ENCODE peak calls at places on chromosomes 7 and 10, in six cellular contexts. U, M, S, D, X and W are unnamed samples.

GRCh38 chr10:30502266-30503058 is 68.5 kb downstream of the MAP3K8 start:
- DNase-seq in M (no peak), X (no peak), S (peak), D (peak), U (peak), W (no peak)

GRCh38 chr7:54843961-54844360 is 85.0 kb upstream of the SEC61G start:
- DNase-seq in U (no peak), D (no peak), S (no peak), X (no peak), M (no peak), W (no peak)

GRCh38 chr10:14748471-14748870 is 26.2 kb downstream of the FAM107B start:
- DNase-seq in S (peak), X (no peak), U (no peak), D (no peak), M (no peak), W (no peak)

GRCh38 chr7:21113609-21114416 is 314.1 kb upstream of the SP4 start:
- DNase-seq in U (no peak), S (no peak), X (no peak), M (no peak), D (peak), W (no peak)

GRCh38 chr7:15839415-15840100 is 153.1 kb upstream of the MEOX2 start:
- DNase-seq in X (peak), S (peak), D (peak), U (no peak), M (peak), W (peak)

GRCh38 chr7:120806669-120807068 is 51.3 kb downstream of the TSPAN12 start:
- DNase-seq in U (peak), D (peak), M (no peak), X (no peak), S (no peak), W (no peak)

GRCh38 chr10:47359626-47360418 is 11.7 kb downstream of the RBP3 start:
- DNase-seq in D (no peak), U (no peak), M (no peak), X (no peak), S (no peak), W (no peak)

GRCh38 chr7:7810826-7811225 is 92.4 kb upstream of the RPA3 start:
- DNase-seq in S (no peak), U (no peak), X (no peak), D (no peak), M (no peak), W (no peak)

GRCh38 chr10:103273026-103273425 is 3.9 kb upstream of the INA start:
- DNase-seq in U (peak), X (no peak), D (peak), S (peak), M (no peak), W (no peak)

GRCh38 chr10:62072901-62073300 is 171.4 kb downstream of the ARID5B start:
- DNase-seq in D (peak), U (no peak), X (no peak), M (no peak), S (no peak), W (no peak)

GRCh38 chr10:99937630-99938029 is 72.1 kb downstream of the DNMBP start:
- DNase-seq in D (no peak), X (no peak), M (no peak), S (no peak), U (no peak), W (no peak)

GRCh38 chr7:17506090-17506489 is 207.6 kb downstream of the AHR start:
- DNase-seq in D (no peak), M (no peak), X (no peak), U (peak), S (no peak), W (no peak)

GRCh38 chr10:21075880-21076279 is 178.8 kb upstream of the NEBL start:
- DNase-seq in D (no peak), U (no peak), M (no peak), X (no peak), S (no peak), W (no peak)

GRCh38 chr7:36311539-36311938 is 78.1 kb upstream of the ANLN start:
- DNase-seq in X (no peak), U (no peak), M (no peak), D (no peak), S (no peak), W (no peak)
- H3K9ac ChIP-seq in X (no peak), U (no peak), M (no peak), D (no peak), S (no peak), W (no peak)

GRCh38 chr10:83585686-83586085 is 553.6 kb upstream of the GHITM start:
- DNase-seq in D (peak), U (no peak), X (no peak), M (no peak), S (no peak), W (no peak)

GRCh38 chr10:83574770-83575169 is 564.5 kb upstream of the GHITM start:
- DNase-seq in X (no peak), S (no peak), U (no peak), M (no peak), D (no peak), W (no peak)

GRCh38 chr10:83577421-83577820 is 561.9 kb upstream of the GHITM start:
- DNase-seq in S (no peak), M (no peak), X (no peak), D (no peak), U (no peak), W (no peak)

GRCh38 chr10:83582407-83583095 is 556.8 kb upstream of the GHITM start:
- DNase-seq in M (no peak), X (no peak), D (no peak), U (no peak), S (no peak), W (no peak)

DNA sequence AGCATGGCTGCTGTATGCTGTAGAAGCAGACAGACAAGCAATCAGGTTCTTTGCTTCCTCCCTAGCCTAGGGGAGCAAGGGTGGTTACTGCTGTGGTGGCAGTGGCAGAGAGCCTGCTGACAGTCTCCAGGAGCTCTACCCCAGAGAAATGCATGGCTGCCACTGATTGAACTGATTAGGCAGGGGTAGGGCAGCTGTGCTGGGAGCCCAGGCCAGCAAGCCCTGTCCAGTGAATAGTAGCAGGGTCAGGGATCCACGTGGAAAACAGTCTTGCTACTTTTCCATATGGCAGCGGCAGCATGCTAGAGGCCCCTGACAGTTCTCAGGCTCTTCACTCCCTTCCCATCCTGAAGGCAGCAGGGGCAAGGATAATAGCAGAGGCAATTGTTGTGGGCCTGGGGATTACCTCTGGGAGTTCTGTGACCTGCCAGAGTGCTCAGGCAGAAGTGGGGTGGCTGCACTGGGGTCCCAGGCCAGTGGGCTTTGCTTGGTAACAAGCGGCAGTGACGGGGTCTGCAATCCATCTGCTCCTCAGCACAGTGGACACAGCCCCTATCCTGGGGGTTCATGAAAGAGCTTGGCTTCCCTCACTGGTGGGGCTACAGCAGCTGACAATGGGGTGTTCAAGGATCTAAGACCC is 558.8 kb upstream of the GHITM start:
- DNase-seq in U (no peak), X (no peak), D (no peak), M (no peak), S (no peak), W (no peak)
- H2BK15ac ChIP-seq in U (no peak), X (no peak), D (no peak), M (no peak), S (no peak), W (no peak)

GRCh38 chr10:80458263-80458625 is 4.1 kb downstream of the TSPAN14 start:
- DNase-seq in S (no peak), M (no peak), U (no peak), X (no peak), D (no peak), W (no peak)
- H3K9ac ChIP-seq in S (peak), M (no peak), U (no peak), X (no peak), D (peak), W (no peak)

GRCh38 chr10:3238115-3238871 is 65.7 kb upstream of the PITRM1 start:
- DNase-seq in S (no peak), X (no peak), M (no peak), U (no peak), D (no peak), W (no peak)

GRCh38 chr10:3242251-3242650 is 69.7 kb upstream of the PITRM1 start:
- DNase-seq in U (no peak), M (no peak), S (no peak), D (no peak), X (no peak), W (no peak)

GRCh38 chr10:3239066-3239919 is 66.7 kb upstream of the PITRM1 start:
- DNase-seq in U (peak), M (peak), X (peak), D (peak), S (peak), W (peak)

GRCh38 chr10:3241128-3242057 is 68.8 kb upstream of the PITRM1 start:
- DNase-seq in X (no peak), U (no peak), D (no peak), M (no peak), S (no peak), W (no peak)

DNA sequence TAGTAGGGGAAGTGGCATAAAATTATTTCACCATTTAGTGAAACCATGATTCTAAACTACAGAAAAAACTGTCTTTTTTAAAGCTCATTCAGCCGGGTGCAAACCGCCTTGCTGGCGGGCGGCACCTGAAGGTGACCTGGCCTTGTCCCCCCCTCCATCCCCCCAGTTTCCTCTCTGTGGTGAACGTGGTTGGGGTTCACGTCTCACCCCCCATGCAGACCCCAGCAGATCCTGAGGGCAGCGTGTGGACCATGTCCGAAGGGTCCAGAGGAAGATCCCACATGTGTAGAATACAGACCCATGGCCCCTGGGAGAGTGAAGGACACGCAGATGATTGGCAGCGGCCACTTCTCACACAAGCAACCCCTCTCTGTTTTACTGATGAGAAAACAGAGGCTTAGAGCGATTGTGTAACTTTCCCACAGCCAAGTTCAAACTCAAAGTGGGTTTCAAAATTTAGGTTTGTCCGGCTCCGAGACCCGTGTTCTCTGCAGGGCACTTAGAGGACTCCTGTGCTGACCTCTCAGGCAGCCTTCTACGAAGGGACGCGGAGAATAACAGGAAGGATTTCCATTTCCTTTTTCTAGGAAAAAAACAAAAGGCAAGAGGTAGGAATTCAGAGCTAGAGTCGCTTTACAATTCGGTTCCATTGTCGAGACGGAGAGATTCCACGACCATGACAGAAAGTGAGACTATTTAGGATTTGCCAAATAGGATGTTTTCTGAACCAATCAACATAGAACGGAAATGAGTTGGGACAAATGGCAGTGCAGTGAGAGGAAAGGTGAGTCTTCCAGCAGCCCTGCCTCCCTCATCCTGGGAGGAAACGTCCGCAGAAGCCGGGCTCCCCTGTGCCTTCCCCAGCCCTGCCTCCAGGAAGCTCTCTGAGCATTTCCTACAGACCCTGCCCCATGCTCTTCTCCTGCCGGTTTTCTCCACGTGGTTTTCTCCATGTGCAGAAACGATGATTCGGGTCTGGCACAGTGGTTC is 67.6 kb upstream of the PITRM1 start:
- DNase-seq in D (no peak), M (no peak), X (no peak), S (peak), U (no peak), W (no peak)
- H2BK15ac ChIP-seq in D (peak), M (no peak), X (no peak), S (no peak), U (peak), W (no peak)

GRCh38 chr10:88270061-88270808 is 312.9 kb downstream of the RNLS start:
- DNase-seq in X (no peak), U (no peak), S (no peak), M (no peak), D (peak), W (no peak)

GRCh38 chr10:88270871-88271713 is 312.0 kb downstream of the RNLS start:
- DNase-seq in M (no peak), U (peak), X (no peak), D (peak), S (no peak), W (no peak)

GRCh38 chr10:88272186-88272585 is 310.9 kb downstream of the RNLS start:
- DNase-seq in S (no peak), D (no peak), X (no peak), U (peak), M (no peak), W (no peak)

GRCh38 chr10:88273567-88273966 is 309.6 kb downstream of the RNLS start:
- DNase-seq in M (no peak), U (no peak), X (no peak), S (no peak), D (no peak), W (no peak)

GRCh38 chr10:88271736-88272135 is 311.4 kb downstream of the RNLS start:
- DNase-seq in S (no peak), X (no peak), M (no peak), D (peak), U (peak), W (no peak)
- H3K9ac ChIP-seq in S (no peak), X (no peak), M (no peak), D (no peak), U (no peak), W (no peak)

GRCh38 chr7:73646785-73647724 is 20.6 kb upstream of the VPS37D start:
- DNase-seq in S (no peak), D (no peak), M (no peak), X (no peak), U (no peak), W (no peak)
- H2BK15ac ChIP-seq in S (no peak), D (no peak), M (peak), X (no peak), U (no peak), W (no peak)

GRCh38 chr7:150420242-150420641 is 30.2 kb upstream of the GIMAP8 start:
- DNase-seq in D (no peak), U (no peak), M (no peak), X (no peak), S (no peak), W (peak)

GRCh38 chr7:150421831-150422230 is 28.6 kb upstream of the GIMAP8 start:
- DNase-seq in S (no peak), X (no peak), D (no peak), U (no peak), M (no peak), W (peak)

GRCh38 chr7:150417863-150418262 is 32.6 kb upstream of the GIMAP8 start:
- DNase-seq in X (no peak), M (no peak), U (no peak), S (no peak), D (no peak), W (no peak)

GRCh38 chr7:150417239-150417638 is 33.2 kb upstream of the GIMAP8 start:
- DNase-seq in S (no peak), X (no peak), M (no peak), U (no peak), D (no peak), W (no peak)

DNA sequence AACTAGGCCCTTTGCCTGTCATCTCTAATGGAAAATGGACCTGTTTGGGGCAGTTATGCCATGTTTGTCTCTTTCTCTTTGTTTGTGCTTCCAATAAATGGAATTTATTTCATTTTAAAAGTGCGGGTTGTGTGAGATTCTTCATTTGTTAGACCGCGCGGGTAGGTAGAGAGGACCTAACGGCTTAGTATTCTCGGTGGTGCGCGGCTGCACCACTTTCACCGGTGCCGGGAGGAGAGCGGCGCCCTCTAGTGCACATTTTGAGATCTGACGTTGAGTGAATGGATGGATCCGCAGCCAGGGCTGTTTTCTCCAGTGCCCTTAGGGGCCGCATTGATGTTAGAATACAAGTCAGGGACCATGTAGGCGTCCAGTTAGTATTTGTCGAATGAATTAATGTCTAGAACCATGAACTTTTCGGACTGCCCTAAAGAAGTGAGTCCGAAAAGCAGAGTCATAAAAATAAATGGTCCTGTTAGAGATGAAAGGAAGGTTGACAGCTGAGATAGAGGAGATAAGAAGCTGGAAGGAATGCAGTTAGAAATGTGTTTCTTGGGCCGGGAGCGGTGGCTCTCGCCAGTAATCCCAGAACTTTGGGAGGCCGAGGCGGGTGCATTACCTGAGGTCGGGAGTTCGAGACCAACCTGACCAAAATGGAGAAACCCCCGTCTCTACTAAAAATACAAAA is 29.3 kb upstream of the GIMAP8 start:
- DNase-seq in U (peak), S (peak), X (peak), M (no peak), D (peak), W (peak)
- H3K9ac ChIP-seq in U (no peak), S (no peak), X (no peak), M (no peak), D (peak), W (no peak)

GRCh38 chr10:132430861-132431271 is 33.9 kb downstream of the PWWP2B start:
- DNase-seq in U (no peak), D (no peak), M (no peak), S (no peak), X (no peak), W (no peak)
- H2BK15ac ChIP-seq in U (no peak), D (peak), M (no peak), S (no peak), X (peak), W (no peak)